ENCODE peak calls at places on chromosomes 7 and 10, in ten cellular contexts. N, Z, Q, H, B, P, G, C, S and U are unnamed samples.

GRCh38 chr7:140881507-140882228 is 43.1 kb downstream of the BRAF start:
- DNase-seq in N (no peak), Z (no peak), Q (no peak), H (no peak), B (no peak), P (no peak), G (no peak), C (no peak), S (no peak), U (no peak)

GRCh38 chr10:34092891-34093290 is 722.2 kb downstream of the PARD3 start:
- DNase-seq in N (no peak), Z (no peak), Q (no peak), H (no peak), B (no peak), P (peak; percentile 41), G (no peak), C (peak; percentile 52), S (no peak), U (no peak)

GRCh38 chr7:148045521-148045920 is 545.0 kb upstream of the C7orf33 start:
- DNase-seq in N (no peak), Z (no peak), Q (no peak), H (no peak), B (no peak), P (peak; percentile 14), G (no peak), C (no peak), S (no peak), U (no peak)

GRCh38 chr7:66255533-66256100 is 50.5 kb downstream of the TPST1 start:
- DNase-seq in N (no peak), Z (no peak), Q (no peak), H (peak; percentile 40), B (no peak), P (peak; percentile 14), G (no peak), C (peak; percentile 73), S (no peak), U (no peak)

GRCh38 chr7:128705891-128706333 is 33.2 kb upstream of the CALU start:
- DNase-seq in N (no peak), Z (no peak), Q (no peak), H (peak; percentile 81), B (no peak), P (peak; percentile 23), G (peak; percentile 67), C (peak; percentile 25), S (no peak), U (no peak)

GRCh38 chr10:77441541-77442175 is 195.9 kb downstream of the KCNMA1 start:
- DNase-seq in N (no peak), Z (no peak), Q (no peak), H (no peak), B (no peak), P (no peak), G (no peak), C (no peak), S (no peak), U (no peak)

GRCh38 chr10:75234017-75234682 is 1.6 kb downstream of the COMTD1 start:
- DNase-seq in N (peak; percentile 98), Z (peak; percentile 99), Q (peak; percentile 36), H (peak; percentile 90), B (peak; percentile 97), P (peak; percentile 100), G (peak; percentile 93), C (peak; percentile 73), S (peak; percentile 84), U (peak; percentile 52)

GRCh38 chr7:24966802-24967201 is 13.2 kb downstream of the OSBPL3 start:
- DNase-seq in N (no peak), Z (no peak), Q (no peak), H (peak; percentile 25), B (no peak), P (no peak), G (no peak), C (peak; percentile 70), S (no peak), U (no peak)

GRCh38 chr7:139058963-139059362 is 23.1 kb upstream of the ZC3HAV1L start:
- DNase-seq in N (no peak), Z (no peak), Q (no peak), H (peak; percentile 76), B (peak; percentile 16), P (no peak), G (no peak), C (peak; percentile 23), S (no peak), U (no peak)

GRCh38 chr10:133012573-133013359 is 70.4 kb upstream of the CFAP46 start:
- DNase-seq in N (no peak), Z (no peak), Q (no peak), H (no peak), B (peak; percentile 29), P (no peak), G (peak; percentile 47), C (no peak), S (no peak), U (no peak)

GRCh38 chr10:71747808-71748523 is 25.4 kb downstream of the VSIR start:
- DNase-seq in N (no peak), Z (no peak), Q (no peak), H (no peak), B (no peak), P (no peak), G (no peak), C (no peak), S (no peak), U (no peak)

GRCh38 chr7:79137942-79138341 is 315.5 kb downstream of the MAGI2 start:
- DNase-seq in N (no peak), Z (no peak), Q (no peak), H (peak; percentile 18), B (no peak), P (peak; percentile 69), G (no peak), C (peak; percentile 73), S (no peak), U (no peak)

GRCh38 chr10:1363466-1364121 is 307.4 kb downstream of the WDR37 start:
- DNase-seq in N (peak; percentile 64), Z (no peak), Q (no peak), H (no peak), B (no peak), P (no peak), G (no peak), C (no peak), S (no peak), U (no peak)

GRCh38 chr10:818010-818409 is 113.5 kb downstream of the LARP4B start:
- DNase-seq in N (no peak), Z (no peak), Q (no peak), H (no peak), B (no peak), P (no peak), G (no peak), C (no peak), S (no peak), U (no peak)

GRCh38 chr7:32479574-32480200 is 10.5 kb downstream of the LSM5 start:
- DNase-seq in N (peak; percentile 50), Z (no peak), Q (peak; percentile 43), H (peak; percentile 76), B (no peak), P (peak; percentile 68), G (peak; percentile 42), C (peak; percentile 52), S (no peak), U (peak; percentile 7)

DNA sequence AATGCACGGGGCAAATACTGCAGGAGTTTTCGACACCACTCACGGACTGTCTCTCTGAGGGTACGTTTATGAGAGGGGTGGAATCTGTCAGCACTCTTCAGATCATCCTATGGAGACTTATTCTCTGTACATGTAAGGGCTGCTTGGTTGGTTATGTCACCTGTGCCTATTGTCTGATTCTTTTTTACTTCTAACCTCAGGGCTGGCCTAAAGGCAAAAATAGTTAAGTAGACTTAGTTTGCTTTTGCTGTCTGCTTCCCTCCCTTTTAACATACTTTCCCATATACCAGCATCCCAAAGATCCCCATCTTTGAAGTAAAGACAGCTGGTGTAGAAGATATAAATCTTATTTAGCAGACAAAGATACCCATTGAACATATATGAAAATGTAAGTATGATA is 105.9 kb downstream of the PRKG1 start:
- DNase-seq in N (no peak), Z (no peak), Q (no peak), H (no peak), B (no peak), P (no peak), G (peak; percentile 71), C (no peak), S (no peak), U (no peak)
- H3K27ac ChIP-seq in N (no peak overlapping the region), Z (no peak overlapping the region), Q (no peak overlapping the region), H (no peak overlapping the region), B (no peak overlapping the region), P (no peak overlapping the region), G (no peak overlapping the region), C (no peak overlapping the region), S (no peak overlapping the region), U (no peak overlapping the region)

GRCh38 chr7:7438851-7439250 is 96.8 kb downstream of the COL28A1 start:
- DNase-seq in N (no peak), Z (no peak), Q (peak; percentile 95), H (peak; percentile 70), B (no peak), P (peak; percentile 97), G (peak; percentile 44), C (peak; percentile 99), S (no peak), U (no peak)
- H3K27ac ChIP-seq in N (no peak overlapping the region), Z (no peak overlapping the region), Q (peak overlapping the region; percentile 86), H (no peak overlapping the region), B (no peak overlapping the region), P (peak overlapping the region; percentile 74), G (no peak overlapping the region), C (peak overlapping the region; percentile 78), S (no peak overlapping the region), U (no peak overlapping the region)

GRCh38 chr10:69125554-69125953 is 1.6 kb downstream of the VPS26A start:
- DNase-seq in N (no peak), Z (no peak), Q (no peak), H (no peak), B (no peak), P (no peak), G (no peak), C (no peak), S (no peak), U (no peak)
- H3K27ac ChIP-seq in N (peak overlapping the region; percentile 97), Z (no peak overlapping the region), Q (no peak overlapping the region), H (peak overlapping the region; percentile 99), B (no peak overlapping the region), P (no peak overlapping the region), G (no peak overlapping the region), C (no peak overlapping the region), S (no peak overlapping the region), U (no peak overlapping the region)

GRCh38 chr7:107172318-107173032 is 3.7 kb downstream of the HBP1 start:
- DNase-seq in N (no peak), Z (no peak), Q (no peak), H (no peak), B (no peak), P (no peak), G (no peak), C (no peak), S (no peak), U (no peak)

GRCh38 chr7:107171496-107171895 is 2.7 kb downstream of the HBP1 start:
- DNase-seq in N (no peak), Z (no peak), Q (no peak), H (no peak), B (no peak), P (no peak), G (no peak), C (no peak), S (no peak), U (no peak)

GRCh38 chr7:107170051-107170661 is 1.4 kb downstream of the HBP1 start:
- DNase-seq in N (no peak), Z (no peak), Q (no peak), H (no peak), B (no peak), P (no peak), G (no peak), C (no peak), S (no peak), U (no peak)

GRCh38 chr7:107173691-107174406 is 5.0 kb downstream of the HBP1 start:
- DNase-seq in N (no peak), Z (no peak), Q (no peak), H (no peak), B (no peak), P (no peak), G (no peak), C (no peak), S (no peak), U (no peak)

GRCh38 chr7:107173191-107173590 is 4.4 kb downstream of the HBP1 start:
- DNase-seq in N (no peak), Z (no peak), Q (no peak), H (no peak), B (no peak), P (no peak), G (no peak), C (no peak), S (no peak), U (no peak)
- H3K27ac ChIP-seq in N (no peak overlapping the region), Z (no peak overlapping the region), Q (no peak overlapping the region), H (no peak overlapping the region), B (peak overlapping the region; percentile 18), P (no peak overlapping the region), G (no peak overlapping the region), C (no peak overlapping the region), S (peak overlapping the region; percentile 99), U (peak overlapping the region; percentile 56)